ENCODE peak calls at places on chromosomes 4 and X, in four cellular contexts. One of them, this sample, is unnamed.

GRCh38 chr4:39044947-39045734 is 12.9 kb upstream of the TMEM156 start:
- DNase-seq in occipital lobe: no peak
- DNase-seq in osteocyte: no peak
- DNase-seq in SJSA1: no peak
- DNase-seq in this sample: peak

GRCh38 chr4:143417679-143418403 is 81.2 kb downstream of the GAB1 start:
- DNase-seq in osteocyte: no peak
- DNase-seq in occipital lobe: no peak
- DNase-seq in SJSA1: no peak
- DNase-seq in this sample: peak

GRCh38 chr4:90958256-90958895 is 831.2 kb downstream of the CCSER1 start:
- DNase-seq in occipital lobe: no peak
- DNase-seq in SJSA1: no peak
- DNase-seq in osteocyte: no peak
- DNase-seq in this sample: no peak

GRCh38 chr4:85953651-85954018 is 406.2 kb downstream of the MAPK10 start:
- DNase-seq in occipital lobe: no peak
- DNase-seq in SJSA1: peak
- DNase-seq in osteocyte: no peak
- DNase-seq in this sample: no peak

GRCh38 chrX:131901581-131901980 is 121.5 kb upstream of the STK26 start:
- DNase-seq in occipital lobe: no peak
- DNase-seq in SJSA1: no peak
- DNase-seq in osteocyte: no peak
- DNase-seq in this sample: no peak

GRCh38 chrX:118508690-118509089 is 13.1 kb downstream of the DOCK11 start:
- DNase-seq in osteocyte: peak
- DNase-seq in occipital lobe: no peak
- DNase-seq in SJSA1: no peak
- DNase-seq in this sample: no peak

GRCh38 chr4:112517067-112517588 is 1.1 kb upstream of the NEUROG2 start:
- DNase-seq in occipital lobe: no peak
- DNase-seq in osteocyte: no peak
- DNase-seq in SJSA1: no peak
- DNase-seq in this sample: no peak

GRCh38 chrX:40922307-40922706 is 162.9 kb upstream of the USP9X start:
- DNase-seq in osteocyte: no peak
- DNase-seq in SJSA1: peak
- DNase-seq in occipital lobe: no peak
- DNase-seq in this sample: no peak

GRCh38 chr4:148795156-148795864 is 353.1 kb upstream of the NR3C2 start:
- DNase-seq in osteocyte: no peak
- DNase-seq in SJSA1: no peak
- DNase-seq in occipital lobe: no peak
- DNase-seq in this sample: no peak

GRCh38 chr4:1593458-1593857 is 90.7 kb downstream of the FAM53A start:
- DNase-seq in occipital lobe: no peak
- DNase-seq in SJSA1: no peak
- DNase-seq in osteocyte: no peak
- DNase-seq in this sample: no peak

GRCh38 chrX:130645955-130646583 is 244.3 kb downstream of the RBMX2 start:
- DNase-seq in occipital lobe: no peak
- DNase-seq in osteocyte: no peak
- DNase-seq in SJSA1: no peak
- DNase-seq in this sample: no peak

GRCh38 chr4:176838611-176839411 is 46.1 kb upstream of the VEGFC start:
- DNase-seq in osteocyte: no peak
- DNase-seq in SJSA1: peak
- DNase-seq in occipital lobe: no peak
- DNase-seq in this sample: no peak

GRCh38 chrX:23365541-23365940 is 30.9 kb downstream of the PTCHD1 start:
- DNase-seq in SJSA1: no peak
- DNase-seq in osteocyte: no peak
- DNase-seq in occipital lobe: no peak
- DNase-seq in this sample: no peak

GRCh38 chr4:2365054-2365912 is 53.2 kb downstream of the ZFYVE28 start:
- DNase-seq in osteocyte: no peak
- DNase-seq in occipital lobe: no peak
- DNase-seq in SJSA1: no peak
- DNase-seq in this sample: no peak

GRCh38 chrX:110795645-110796510 is at the start of gene CHRDL1:
- DNase-seq in osteocyte: no peak
- DNase-seq in occipital lobe: no peak
- DNase-seq in SJSA1: no peak
- DNase-seq in this sample: no peak

GRCh38 chrX:154334496-154334895 is 38.9 kb downstream of the TKTL1 start:
- DNase-seq in SJSA1: no peak
- DNase-seq in osteocyte: no peak
- DNase-seq in occipital lobe: no peak
- DNase-seq in this sample: no peak

GRCh38 chrX:40209951-40210617 is 112.3 kb upstream of the BCOR start:
- DNase-seq in occipital lobe: no peak
- DNase-seq in SJSA1: no peak
- DNase-seq in osteocyte: no peak
- DNase-seq in this sample: no peak

GRCh38 chr4:53601251-53601764 is 10.0 kb upstream of the LNX1 start:
- DNase-seq in occipital lobe: no peak
- DNase-seq in osteocyte: no peak
- DNase-seq in SJSA1: no peak
- DNase-seq in this sample: peak

GRCh38 chrX:5869786-5870185 is 358.9 kb downstream of the NLGN4X start:
- DNase-seq in SJSA1: no peak
- DNase-seq in occipital lobe: no peak
- DNase-seq in osteocyte: no peak
- DNase-seq in this sample: no peak

GRCh38 chr4:23945521-23946017 is 55.7 kb upstream of the PPARGC1A start:
- DNase-seq in osteocyte: no peak
- DNase-seq in occipital lobe: no peak
- DNase-seq in SJSA1: peak
- DNase-seq in this sample: no peak

GRCh38 chrX:13535371-13535770 is 34.0 kb upstream of the EGFL6 start:
- DNase-seq in SJSA1: no peak
- DNase-seq in occipital lobe: no peak
- DNase-seq in osteocyte: no peak
- DNase-seq in this sample: no peak

GRCh38 chrX:134718329-134719317 is 60.4 kb upstream of the PLAC1 start:
- DNase-seq in osteocyte: no peak
- DNase-seq in SJSA1: peak
- DNase-seq in occipital lobe: no peak
- DNase-seq in this sample: no peak

GRCh38 chr4:40840255-40840984 is 90.7 kb downstream of the NSUN7 start:
- DNase-seq in SJSA1: no peak
- DNase-seq in occipital lobe: no peak
- DNase-seq in osteocyte: no peak
- DNase-seq in this sample: peak

GRCh38 chrX:47232803-47233332 is at the start of gene USP11:
- DNase-seq in osteocyte: no peak
- DNase-seq in SJSA1: peak
- DNase-seq in occipital lobe: peak
- DNase-seq in this sample: peak

GRCh38 chr4:154277164-154277563 is 214.4 kb downstream of the DCHS2 start:
- DNase-seq in SJSA1: no peak
- DNase-seq in osteocyte: no peak
- DNase-seq in occipital lobe: no peak
- DNase-seq in this sample: no peak

GRCh38 chr4:1043658-1044468 is 32.4 kb downstream of the FGFRL1 start:
- DNase-seq in occipital lobe: peak
- DNase-seq in osteocyte: peak
- DNase-seq in SJSA1: peak
- DNase-seq in this sample: no peak

GRCh38 chrX:74449937-74450330 is 28.6 kb downstream of the SLC16A2 start:
- DNase-seq in SJSA1: no peak
- DNase-seq in occipital lobe: no peak
- DNase-seq in osteocyte: no peak
- DNase-seq in this sample: no peak

GRCh38 chr4:6614701-6615230 is 25.7 kb upstream of the MRFAP1 start:
- DNase-seq in SJSA1: no peak
- DNase-seq in osteocyte: no peak
- DNase-seq in occipital lobe: no peak
- DNase-seq in this sample: no peak

GRCh38 chrX:12647230-12647629 is 144.0 kb upstream of the PRPS2 start:
- DNase-seq in osteocyte: no peak
- DNase-seq in occipital lobe: no peak
- DNase-seq in SJSA1: no peak
- DNase-seq in this sample: no peak

GRCh38 chr4:183722738-183723560 is 63.9 kb downstream of the TRAPPC11 start:
- DNase-seq in osteocyte: peak
- DNase-seq in occipital lobe: no peak
- DNase-seq in SJSA1: no peak
- DNase-seq in this sample: peak

GRCh38 chr4:110631582-110632505 is 9.0 kb upstream of the PITX2 start:
- DNase-seq in osteocyte: no peak
- DNase-seq in SJSA1: no peak
- DNase-seq in occipital lobe: peak
- DNase-seq in this sample: no peak

GRCh38 chrX:57528670-57529255 is 63.0 kb upstream of the ZXDB start:
- DNase-seq in SJSA1: no peak
- DNase-seq in osteocyte: no peak
- DNase-seq in occipital lobe: no peak
- DNase-seq in this sample: no peak

GRCh38 chr4:185196437-185196836 is 7.4 kb downstream of the CFAP97 start:
- DNase-seq in SJSA1: no peak
- DNase-seq in osteocyte: no peak
- DNase-seq in occipital lobe: no peak
- DNase-seq in this sample: no peak

GRCh38 chr4:79227896-79228295 is 98.0 kb downstream of the NAA11 start:
- DNase-seq in osteocyte: no peak
- DNase-seq in SJSA1: no peak
- DNase-seq in occipital lobe: no peak
- DNase-seq in this sample: no peak

GRCh38 chrX:151825927-151826471 is 86.7 kb upstream of the MAGEA4 start:
- DNase-seq in occipital lobe: no peak
- DNase-seq in SJSA1: no peak
- DNase-seq in osteocyte: no peak
- DNase-seq in this sample: no peak

GRCh38 chr4:54274786-54275503 is 45.9 kb downstream of the PDGFRA start:
- DNase-seq in SJSA1: no peak
- DNase-seq in osteocyte: no peak
- DNase-seq in occipital lobe: no peak
- DNase-seq in this sample: no peak

GRCh38 chr4:78551420-78552351 is at the start of gene ANXA3:
- DNase-seq in SJSA1: peak
- DNase-seq in osteocyte: no peak
- DNase-seq in occipital lobe: no peak
- DNase-seq in this sample: peak

This sample was measured in naive B cell.